ENCODE peak calls at places on chromosomes 2 and 18, in five cellular contexts. Q is HCT116, C is H1, F is K562, Y is SK-N-SH. D is an unnamed sample.

GRCh38 chr2:47277187-47277586 is 122.1 kb upstream of the STPG4 start:
- DNase-seq in Q (no peak), C (no peak), F (no peak), Y (no peak), D (no peak)

GRCh38 chr2:197028230-197028629 is 101.7 kb upstream of the PGAP1 start:
- DNase-seq in Q (peak), C (no peak), F (no peak), Y (no peak), D (peak)

GRCh38 chr2:234608946-234609345 is 112.1 kb upstream of the ARL4C start:
- DNase-seq in Q (no peak), C (no peak), F (no peak), Y (no peak), D (no peak)

GRCh38 chr2:134021830-134022524 is 231.9 kb upstream of the MGAT5 start:
- DNase-seq in Q (no peak), C (no peak), F (no peak), Y (no peak), D (no peak)

GRCh38 chr2:94874277-94874997 is 3.2 kb downstream of the TEKT4 start:
- DNase-seq in Q (peak), C (no peak), F (peak), Y (peak), D (peak)

GRCh38 chr2:10432315-10433181 is 15.6 kb downstream of the ODC1 start:
- DNase-seq in Q (no peak), C (no peak), F (peak), Y (peak), D (no peak)

GRCh38 chr2:68857855-68858456 is 13.2 kb downstream of the BMP10 start:
- DNase-seq in Q (no peak), C (no peak), F (no peak), Y (no peak), D (no peak)

GRCh38 chr2:160140001-160140400 is 60.1 kb downstream of the ITGB6 start:
- DNase-seq in Q (no peak), C (no peak), F (no peak), Y (no peak), D (no peak)

GRCh38 chr2:175500255-175500654 is 318.7 kb upstream of the ATP5MC3 start:
- DNase-seq in Q (no peak), C (no peak), F (no peak), Y (no peak), D (no peak)

GRCh38 chr2:80302465-80303005 is 2.0 kb downstream of the LRRTM1 start:
- DNase-seq in Q (no peak), C (no peak), F (no peak), Y (peak), D (no peak)

GRCh38 chr2:179174240-179174639 is 90.4 kb downstream of the SESTD1 start:
- DNase-seq in Q (no peak), C (no peak), F (no peak), Y (no peak), D (no peak)

GRCh38 chr2:145221032-145221431 is 701.1 kb upstream of the ZEB2 start:
- DNase-seq in Q (no peak), C (no peak), F (no peak), Y (no peak), D (no peak)

GRCh38 chr2:212451786-212452200 is 86.8 kb downstream of the ERBB4 start:
- DNase-seq in Q (peak), C (no peak), F (no peak), Y (no peak), D (no peak)

GRCh38 chr2:228648541-228648940 is 467.1 kb upstream of the SPHKAP start:
- DNase-seq in Q (no peak), C (no peak), F (no peak), Y (no peak), D (no peak)

GRCh38 chr2:119366161-119366648 is 429 bp downstream of the C2orf76 start:
- DNase-seq in Q (no peak), C (no peak), F (no peak), Y (no peak), D (peak)

DNA sequence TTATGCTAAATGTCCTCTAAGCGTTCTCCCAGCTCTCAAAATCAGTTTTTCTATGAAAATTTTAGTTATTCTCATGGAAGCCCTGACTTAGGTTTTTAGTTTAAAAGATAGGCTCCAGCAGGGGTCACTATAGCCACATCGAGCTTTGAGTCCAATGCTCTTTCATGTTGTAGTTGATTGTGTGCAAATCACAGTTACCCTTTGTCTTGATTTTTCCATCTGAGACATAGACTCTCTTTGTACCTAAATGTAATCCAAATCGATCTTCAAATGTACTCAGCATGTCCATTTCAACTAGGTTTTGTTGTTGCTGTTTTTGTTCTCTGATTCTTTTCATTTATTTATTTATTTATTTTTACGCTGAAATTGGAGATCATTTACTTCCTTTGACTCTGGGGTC is 26.4 kb upstream of the MSTN start:
- DNase-seq in Q (peak), C (no peak), F (peak), Y (peak), D (peak)
- TF ChIP-seq JUND in Q (no peak), C (no peak), F (no peak), Y (no peak), D (no peak)

GRCh38 chr18:42752921-42753320 is 362.6 kb downstream of the RIT2 start:
- DNase-seq in Q (no peak), C (no peak), F (no peak), Y (no peak), D (no peak)
- TF ChIP-seq JUND in Q (no peak), C (no peak), F (no peak), Y (no peak), D (no peak)

GRCh38 chr18:13101659-13101992 is 110.5 kb downstream of the CEP192 start:
- DNase-seq in Q (no peak), C (no peak), F (no peak), Y (no peak), D (no peak)

GRCh38 chr18:13100942-13101658 is 109.9 kb downstream of the CEP192 start:
- DNase-seq in Q (no peak), C (no peak), F (no peak), Y (no peak), D (no peak)

GRCh38 chr18:13105059-13105458 is 113.5 kb upstream of the LDLRAD4 start:
- DNase-seq in Q (no peak), C (no peak), F (no peak), Y (no peak), D (no peak)

GRCh38 chr18:13107074-13107473 is 111.5 kb upstream of the LDLRAD4 start:
- DNase-seq in Q (no peak), C (no peak), F (no peak), Y (no peak), D (no peak)

DNA sequence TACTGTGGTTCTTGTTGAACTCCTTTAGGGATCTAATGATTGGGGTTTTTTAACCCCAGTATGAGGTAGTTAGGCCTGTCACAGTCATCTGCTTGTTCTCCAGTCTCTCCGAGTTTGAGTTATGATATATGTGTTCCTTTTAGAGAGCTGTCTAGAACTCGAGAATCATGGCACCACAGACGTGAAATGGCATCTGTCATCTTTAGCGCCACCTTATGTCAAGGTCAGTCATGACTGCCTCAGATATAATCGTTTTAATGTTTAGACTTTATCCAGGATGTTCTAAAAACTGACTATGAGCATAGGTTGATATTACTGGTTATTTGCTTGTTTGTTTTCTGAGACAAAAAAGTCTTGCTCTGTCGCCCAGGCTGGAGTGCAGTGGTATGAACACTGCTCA is 112.2 kb downstream of the CEP192 start:
- DNase-seq in Q (peak), C (no peak), F (no peak), Y (no peak), D (peak)
- TF ChIP-seq JUND in Q (no peak), C (no peak), F (no peak), Y (no peak), D (no peak)

DNA sequence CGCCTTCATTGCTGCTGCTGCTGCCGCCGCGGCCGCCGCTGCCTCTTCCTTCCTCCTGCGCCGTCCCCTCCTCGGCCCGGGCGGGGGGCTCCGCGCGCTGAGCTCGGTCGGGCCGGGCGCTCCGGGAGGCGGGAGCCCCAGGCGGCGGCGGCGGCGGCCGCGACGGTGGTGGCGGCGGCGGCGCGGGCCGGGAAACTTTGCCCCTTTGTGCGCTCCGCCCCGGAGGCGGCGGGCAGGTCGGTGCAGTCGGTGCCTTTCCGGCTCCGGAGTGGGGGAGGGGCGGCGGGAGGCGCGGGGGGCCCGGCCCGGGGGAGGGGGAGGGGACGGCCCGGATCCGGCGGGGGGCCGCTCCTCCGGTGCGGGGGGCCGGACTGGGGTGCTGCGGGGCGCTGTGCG is 210 bp downstream of the TET3 start:
- DNase-seq in Q (no peak), C (no peak), F (no peak), Y (no peak), D (peak)
- TF ChIP-seq JUND in Q (no peak), C (no peak), F (no peak), Y (no peak), D (no peak)

D was measured in T47D.